ENCODE peak calls at places on chromosomes 6 and 20, in ten cellular contexts. One of them, this sample, is unnamed.

GRCh38 chr6:35808688-35809087 is 3.5 kb downstream of the LHFPL5 start:
- DNase-seq in endothelial cell of umbilical vein: no peak
- DNase-seq in brain microvascular endothelial cell: no peak
- DNase-seq in lower leg skin: no peak
- DNase-seq in right atrium auricular region: no peak
- DNase-seq in astrocyte of the cerebellum: no peak
- DNase-seq in choroid plexus epithelial cell: no peak
- DNase-seq in mucosa of descending colon: no peak
- DNase-seq in Panc1: no peak
- DNase-seq in glutamatergic neuron: peak; percentile 58
- DNase-seq in this sample: no peak

GRCh38 chr6:159981171-159981571 is 12.3 kb downstream of the IGF2R start:
- DNase-seq in choroid plexus epithelial cell: no peak
- DNase-seq in brain microvascular endothelial cell: no peak
- DNase-seq in astrocyte of the cerebellum: no peak
- DNase-seq in endothelial cell of umbilical vein: peak; percentile 11
- DNase-seq in mucosa of descending colon: no peak
- DNase-seq in lower leg skin: no peak
- DNase-seq in right atrium auricular region: no peak
- DNase-seq in glutamatergic neuron: no peak
- DNase-seq in Panc1: no peak
- DNase-seq in this sample: no peak

GRCh38 chr6:29730575-29731126 is 7.4 kb downstream of the HLA-F start:
- DNase-seq in astrocyte of the cerebellum: no peak
- DNase-seq in brain microvascular endothelial cell: no peak
- DNase-seq in choroid plexus epithelial cell: no peak
- DNase-seq in glutamatergic neuron: no peak
- DNase-seq in Panc1: no peak
- DNase-seq in lower leg skin: peak; percentile 13
- DNase-seq in mucosa of descending colon: no peak
- DNase-seq in endothelial cell of umbilical vein: no peak
- DNase-seq in right atrium auricular region: no peak
- DNase-seq in this sample: no peak

GRCh38 chr6:112044856-112045255 is 9.0 kb upstream of the CCN6 start:
- DNase-seq in right atrium auricular region: no peak
- DNase-seq in brain microvascular endothelial cell: peak; percentile 87
- DNase-seq in choroid plexus epithelial cell: peak; percentile 91
- DNase-seq in Panc1: no peak
- DNase-seq in mucosa of descending colon: no peak
- DNase-seq in astrocyte of the cerebellum: peak; percentile 74
- DNase-seq in endothelial cell of umbilical vein: no peak
- DNase-seq in glutamatergic neuron: no peak
- DNase-seq in lower leg skin: no peak
- DNase-seq in this sample: no peak

GRCh38 chr20:19024296-19025035 is 188.0 kb upstream of the SLC24A3 start:
- DNase-seq in lower leg skin: peak; percentile 53
- DNase-seq in endothelial cell of umbilical vein: no peak
- DNase-seq in right atrium auricular region: no peak
- DNase-seq in mucosa of descending colon: no peak
- DNase-seq in brain microvascular endothelial cell: no peak
- DNase-seq in astrocyte of the cerebellum: no peak
- DNase-seq in choroid plexus epithelial cell: no peak
- DNase-seq in Panc1: no peak
- DNase-seq in glutamatergic neuron: no peak
- DNase-seq in this sample: no peak

GRCh38 chr6:150775400-150775799 is 90.1 kb upstream of the MTHFD1L start:
- DNase-seq in right atrium auricular region: no peak
- DNase-seq in astrocyte of the cerebellum: no peak
- DNase-seq in choroid plexus epithelial cell: no peak
- DNase-seq in mucosa of descending colon: no peak
- DNase-seq in brain microvascular endothelial cell: no peak
- DNase-seq in lower leg skin: no peak
- DNase-seq in glutamatergic neuron: no peak
- DNase-seq in Panc1: no peak
- DNase-seq in endothelial cell of umbilical vein: peak; percentile 39
- DNase-seq in this sample: no peak

GRCh38 chr6:2432258-2432657 is 186.9 kb upstream of the GMDS start:
- DNase-seq in right atrium auricular region: no peak
- DNase-seq in Panc1: no peak
- DNase-seq in mucosa of descending colon: no peak
- DNase-seq in choroid plexus epithelial cell: peak; percentile 94
- DNase-seq in astrocyte of the cerebellum: peak; percentile 84
- DNase-seq in glutamatergic neuron: no peak
- DNase-seq in lower leg skin: no peak
- DNase-seq in endothelial cell of umbilical vein: no peak
- DNase-seq in brain microvascular endothelial cell: peak; percentile 91
- DNase-seq in this sample: no peak

GRCh38 chr20:12207875-12208274 is 290.2 kb downstream of the BTBD3 start:
- DNase-seq in astrocyte of the cerebellum: peak; percentile 33
- DNase-seq in right atrium auricular region: no peak
- DNase-seq in glutamatergic neuron: peak; percentile 33
- DNase-seq in brain microvascular endothelial cell: peak; percentile 31
- DNase-seq in mucosa of descending colon: no peak
- DNase-seq in lower leg skin: no peak
- DNase-seq in endothelial cell of umbilical vein: peak; percentile 49
- DNase-seq in Panc1: no peak
- DNase-seq in choroid plexus epithelial cell: peak; percentile 73
- DNase-seq in this sample: no peak

GRCh38 chr20:4633780-4634179 is 87.9 kb upstream of the PRND start:
- DNase-seq in brain microvascular endothelial cell: peak; percentile 75
- DNase-seq in astrocyte of the cerebellum: peak; percentile 53
- DNase-seq in endothelial cell of umbilical vein: peak; percentile 88
- DNase-seq in mucosa of descending colon: no peak
- DNase-seq in right atrium auricular region: no peak
- DNase-seq in choroid plexus epithelial cell: peak; percentile 83
- DNase-seq in lower leg skin: no peak
- DNase-seq in glutamatergic neuron: no peak
- DNase-seq in Panc1: no peak
- DNase-seq in this sample: no peak

GRCh38 chr20:51272392-51272791 is 249.5 kb upstream of the KCNG1 start:
- DNase-seq in lower leg skin: no peak
- DNase-seq in brain microvascular endothelial cell: peak; percentile 59
- DNase-seq in choroid plexus epithelial cell: peak; percentile 74
- DNase-seq in right atrium auricular region: no peak
- DNase-seq in glutamatergic neuron: no peak
- DNase-seq in Panc1: no peak
- DNase-seq in mucosa of descending colon: no peak
- DNase-seq in astrocyte of the cerebellum: peak; percentile 16
- DNase-seq in endothelial cell of umbilical vein: no peak
- DNase-seq in this sample: no peak

GRCh38 chr20:13101276-13101675 is 92.5 kb downstream of the SPTLC3 start:
- DNase-seq in glutamatergic neuron: no peak
- DNase-seq in Panc1: no peak
- DNase-seq in choroid plexus epithelial cell: peak; percentile 17
- DNase-seq in brain microvascular endothelial cell: peak; percentile 2
- DNase-seq in astrocyte of the cerebellum: no peak
- DNase-seq in endothelial cell of umbilical vein: no peak
- DNase-seq in mucosa of descending colon: no peak
- DNase-seq in lower leg skin: no peak
- DNase-seq in right atrium auricular region: no peak
- DNase-seq in this sample: no peak

DNA sequence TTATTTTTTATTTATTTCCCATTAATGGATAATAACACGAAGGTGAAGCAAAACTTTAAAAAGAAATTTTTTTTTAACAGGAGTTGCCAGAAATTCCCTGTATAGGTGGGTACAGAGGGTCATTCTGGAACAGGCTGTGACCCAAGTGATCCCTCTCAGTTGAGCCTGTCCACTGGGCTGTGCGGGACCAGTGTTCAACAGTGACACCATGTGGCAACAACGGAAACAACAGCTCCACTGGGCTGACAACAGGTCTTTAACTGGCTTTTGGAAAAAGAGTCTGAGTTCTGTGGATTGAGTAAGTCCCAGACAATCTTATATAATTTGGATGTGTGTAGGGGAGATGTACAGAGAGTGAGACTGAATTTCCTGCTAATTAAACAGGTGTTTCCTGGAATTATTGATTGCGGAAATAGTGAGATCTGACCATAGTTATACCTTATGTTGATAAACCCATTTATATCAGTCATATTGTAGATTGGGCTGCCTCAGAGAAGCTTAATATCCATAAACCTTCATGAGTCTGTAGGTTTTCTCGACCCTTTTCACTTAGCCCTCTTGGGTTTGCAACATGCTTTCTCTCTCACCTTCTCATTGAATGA is 17.6 kb downstream of the KIAA1755 start:
- DNase-seq in mucosa of descending colon: no peak
- DNase-seq in choroid plexus epithelial cell: peak; percentile 51
- DNase-seq in right atrium auricular region: no peak
- DNase-seq in glutamatergic neuron: no peak
- DNase-seq in lower leg skin: no peak
- DNase-seq in Panc1: no peak
- DNase-seq in astrocyte of the cerebellum: no peak
- DNase-seq in endothelial cell of umbilical vein: no peak
- DNase-seq in brain microvascular endothelial cell: no peak
- DNase-seq in this sample: no peak
- TF ChIP-seq CTCF in mucosa of descending colon: peak; percentile 8
- TF ChIP-seq CTCF in choroid plexus epithelial cell: peak; percentile 75
- TF ChIP-seq CTCF in right atrium auricular region: peak; percentile 38
- TF ChIP-seq CTCF in glutamatergic neuron: peak; percentile 80
- TF ChIP-seq CTCF in lower leg skin: no peak
- TF ChIP-seq CTCF in Panc1: no peak
- TF ChIP-seq CTCF in astrocyte of the cerebellum: peak; percentile 35
- TF ChIP-seq CTCF in endothelial cell of umbilical vein: peak; percentile 48
- TF ChIP-seq CTCF in brain microvascular endothelial cell: peak; percentile 75
- TF ChIP-seq CTCF in this sample: no peak

GRCh38 chr20:61874421-61875068 is 191.1 kb downstream of the TAF4 start:
- DNase-seq in mucosa of descending colon: no peak
- DNase-seq in brain microvascular endothelial cell: no peak
- DNase-seq in astrocyte of the cerebellum: no peak
- DNase-seq in lower leg skin: no peak
- DNase-seq in endothelial cell of umbilical vein: no peak
- DNase-seq in choroid plexus epithelial cell: peak; percentile 45
- DNase-seq in glutamatergic neuron: peak; percentile 46
- DNase-seq in right atrium auricular region: no peak
- DNase-seq in Panc1: no peak
- DNase-seq in this sample: no peak

GRCh38 chr20:61876931-61877330 is 188.8 kb downstream of the TAF4 start:
- DNase-seq in brain microvascular endothelial cell: no peak
- DNase-seq in choroid plexus epithelial cell: no peak
- DNase-seq in endothelial cell of umbilical vein: no peak
- DNase-seq in glutamatergic neuron: no peak
- DNase-seq in right atrium auricular region: no peak
- DNase-seq in Panc1: no peak
- DNase-seq in lower leg skin: no peak
- DNase-seq in astrocyte of the cerebellum: no peak
- DNase-seq in mucosa of descending colon: no peak
- DNase-seq in this sample: no peak

GRCh38 chr20:61873651-61874420 is 191.8 kb downstream of the TAF4 start:
- DNase-seq in Panc1: no peak
- DNase-seq in astrocyte of the cerebellum: no peak
- DNase-seq in lower leg skin: no peak
- DNase-seq in mucosa of descending colon: no peak
- DNase-seq in glutamatergic neuron: no peak
- DNase-seq in brain microvascular endothelial cell: no peak
- DNase-seq in choroid plexus epithelial cell: no peak
- DNase-seq in right atrium auricular region: no peak
- DNase-seq in endothelial cell of umbilical vein: no peak
- DNase-seq in this sample: no peak

GRCh38 chr20:61875996-61876395 is 189.7 kb downstream of the TAF4 start:
- DNase-seq in glutamatergic neuron: no peak
- DNase-seq in mucosa of descending colon: no peak
- DNase-seq in endothelial cell of umbilical vein: no peak
- DNase-seq in lower leg skin: no peak
- DNase-seq in choroid plexus epithelial cell: no peak
- DNase-seq in right atrium auricular region: no peak
- DNase-seq in brain microvascular endothelial cell: no peak
- DNase-seq in astrocyte of the cerebellum: no peak
- DNase-seq in Panc1: no peak
- DNase-seq in this sample: no peak

GRCh38 chr20:61875221-61875885 is 190.3 kb downstream of the TAF4 start:
- DNase-seq in glutamatergic neuron: peak; percentile 65
- DNase-seq in Panc1: no peak
- DNase-seq in astrocyte of the cerebellum: no peak
- DNase-seq in brain microvascular endothelial cell: no peak
- DNase-seq in right atrium auricular region: no peak
- DNase-seq in lower leg skin: no peak
- DNase-seq in endothelial cell of umbilical vein: no peak
- DNase-seq in mucosa of descending colon: no peak
- DNase-seq in choroid plexus epithelial cell: no peak
- DNase-seq in this sample: no peak
- TF ChIP-seq CTCF in glutamatergic neuron: no peak
- TF ChIP-seq CTCF in Panc1: no peak
- TF ChIP-seq CTCF in astrocyte of the cerebellum: no peak
- TF ChIP-seq CTCF in brain microvascular endothelial cell: no peak
- TF ChIP-seq CTCF in right atrium auricular region: no peak
- TF ChIP-seq CTCF in lower leg skin: no peak
- TF ChIP-seq CTCF in endothelial cell of umbilical vein: no peak
- TF ChIP-seq CTCF in mucosa of descending colon: no peak
- TF ChIP-seq CTCF in choroid plexus epithelial cell: peak; percentile 15
- TF ChIP-seq CTCF in this sample: no peak

GRCh38 chr6:44128020-44128917 is 915 bp downstream of the TMEM63B start:
- DNase-seq in Panc1: no peak
- DNase-seq in choroid plexus epithelial cell: peak; percentile 25
- DNase-seq in brain microvascular endothelial cell: peak; percentile 30
- DNase-seq in astrocyte of the cerebellum: no peak
- DNase-seq in glutamatergic neuron: peak; percentile 67
- DNase-seq in endothelial cell of umbilical vein: peak; percentile 17
- DNase-seq in lower leg skin: peak; percentile 35
- DNase-seq in right atrium auricular region: peak; percentile 66
- DNase-seq in mucosa of descending colon: peak; percentile 71
- DNase-seq in this sample: peak; percentile 50
- TF ChIP-seq CTCF in Panc1: no peak
- TF ChIP-seq CTCF in choroid plexus epithelial cell: no peak
- TF ChIP-seq CTCF in brain microvascular endothelial cell: peak; percentile 23
- TF ChIP-seq CTCF in astrocyte of the cerebellum: no peak
- TF ChIP-seq CTCF in glutamatergic neuron: no peak
- TF ChIP-seq CTCF in endothelial cell of umbilical vein: no peak
- TF ChIP-seq CTCF in lower leg skin: no peak
- TF ChIP-seq CTCF in right atrium auricular region: peak; percentile 37
- TF ChIP-seq CTCF in mucosa of descending colon: no peak
- TF ChIP-seq CTCF in this sample: no peak

DNA sequence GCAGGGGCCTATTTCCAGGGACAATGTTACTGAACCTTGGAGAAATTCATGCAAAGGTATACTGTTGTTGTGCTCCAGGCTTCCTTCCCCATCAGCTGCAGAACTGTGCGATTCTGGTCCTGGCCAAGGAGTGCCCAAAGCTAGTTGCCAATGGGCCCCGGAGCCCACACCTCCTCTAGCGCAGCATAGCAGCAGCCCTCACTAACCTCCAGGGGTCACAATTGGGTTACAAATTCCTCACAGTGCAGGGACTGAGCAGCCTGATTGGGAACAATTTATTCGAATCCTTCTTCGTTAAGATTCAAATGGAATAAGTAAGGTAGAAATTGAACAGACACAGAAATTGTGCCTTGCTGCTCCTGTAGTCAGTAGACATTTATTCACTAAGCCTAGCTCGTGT is 284.9 kb downstream of the PRKN start:
- DNase-seq in endothelial cell of umbilical vein: no peak
- DNase-seq in astrocyte of the cerebellum: peak; percentile 3
- DNase-seq in right atrium auricular region: no peak
- DNase-seq in Panc1: no peak
- DNase-seq in glutamatergic neuron: peak; percentile 47
- DNase-seq in lower leg skin: no peak
- DNase-seq in choroid plexus epithelial cell: no peak
- DNase-seq in brain microvascular endothelial cell: no peak
- DNase-seq in mucosa of descending colon: no peak
- DNase-seq in this sample: no peak
- TF ChIP-seq CTCF in endothelial cell of umbilical vein: no peak
- TF ChIP-seq CTCF in astrocyte of the cerebellum: peak; percentile 45
- TF ChIP-seq CTCF in right atrium auricular region: peak; percentile 60
- TF ChIP-seq CTCF in Panc1: peak; percentile 41
- TF ChIP-seq CTCF in glutamatergic neuron: peak; percentile 69
- TF ChIP-seq CTCF in lower leg skin: no peak
- TF ChIP-seq CTCF in choroid plexus epithelial cell: no peak
- TF ChIP-seq CTCF in brain microvascular endothelial cell: peak; percentile 19
- TF ChIP-seq CTCF in mucosa of descending colon: no peak
- TF ChIP-seq CTCF in this sample: no peak

This sample was measured in omental fat pad.